ENCODE peak calls at places on chromosomes 6 and 20, in eight cellular contexts. E is AG04450, G is hippocampal formation, Q is COR-L47, C is HCEC 1CT, T is H9, K is tibial nerve, A is activated T-cell treated with anti-CD3 and anti-CD28 coated beads for 1 hour. J is an unnamed sample.
A peak's percentile ranks its signal among the peaks of the same experiment; 100 is the strongest.

GRCh38 chr20:37189617-37190016 is 10.3 kb upstream of the MROH8 start:
- DNase-seq in T (no peak), C (no peak), K (no peak), Q (no peak), G (no peak), A (no peak), E (no peak), J (no peak)

GRCh38 chr6:72367439-72367838 is 254.4 kb upstream of the KCNQ5 start:
- DNase-seq in A (no peak), G (no peak), C (no peak), T (no peak), K (no peak), Q (no peak), E (no peak), J (no peak)

GRCh38 chr6:110415297-110415916 is at the start of gene DDO:
- DNase-seq in T (no peak), A (no peak), G (peak; percentile 87), C (no peak), K (no peak), E (no peak), Q (no peak), J (no peak)

GRCh38 chr6:166465671-166466087 is 82.9 kb upstream of the MPC1 start:
- DNase-seq in T (no peak), G (peak; percentile 68), C (peak; percentile 56), A (no peak), K (no peak), E (no peak), Q (no peak), J (no peak)

GRCh38 chr6:683742-684440 is 9.0 kb downstream of the EXOC2 start:
- DNase-seq in A (no peak), K (no peak), Q (peak; percentile 66), E (peak; percentile 79), T (peak; percentile 87), G (no peak), C (peak; percentile 85), J (no peak)

GRCh38 chr20:20920433-20920832 is 185.7 kb downstream of the LINC00237 start:
- DNase-seq in E (no peak), C (no peak), T (no peak), G (no peak), K (no peak), A (no peak), Q (no peak), J (no peak)

GRCh38 chr20:44428174-44429016 is 47.3 kb upstream of the TTPAL start:
- DNase-seq in Q (no peak), T (no peak), A (no peak), K (no peak), E (no peak), C (no peak), G (no peak), J (no peak)

GRCh38 chr6:158500016-158500735 is 59.7 kb upstream of the TMEM181 start:
- DNase-seq in K (no peak), G (no peak), A (no peak), T (no peak), C (peak; percentile 71), Q (no peak), E (no peak), J (no peak)

GRCh38 chr6:163565140-163565539 is 150.6 kb downstream of the QKI start:
- DNase-seq in C (no peak), Q (no peak), K (no peak), E (no peak), T (no peak), A (no peak), G (no peak), J (no peak)

J was measured in epithelial cell of prostate.